ENCODE peak calls at places on chromosomes 1 and 21, in seven cellular contexts. W, R, H, Z, P, K and B are unnamed samples.

GRCh38 chr1:53590104-53590503 is 130.9 kb downstream of the DMRTB1 start:
- DNase-seq in W (no peak), R (no peak), H (no peak), Z (no peak), P (no peak), K (no peak), B (no peak)

GRCh38 chr1:93079685-93080141 is 630 bp downstream of the MTF2 start:
- DNase-seq in W (peak), R (no peak), H (no peak), Z (no peak), P (no peak), K (peak), B (no peak)

GRCh38 chr1:907611-908451 is 15.9 kb upstream of the SAMD11 start:
- DNase-seq in W (no peak), R (no peak), H (no peak), Z (no peak), P (no peak), K (peak), B (no peak)

GRCh38 chr1:181746224-181746623 is 262.9 kb downstream of the CACNA1E start:
- DNase-seq in W (no peak), R (no peak), H (no peak), Z (no peak), P (no peak), K (no peak), B (no peak)

GRCh38 chr1:36400825-36401601 is 3.3 kb upstream of the LSM10 start:
- DNase-seq in W (no peak), R (peak), H (peak), Z (peak), P (peak), K (peak), B (peak)

GRCh38 chr1:170669586-170670332 is 5.8 kb downstream of the PRRX1 start:
- DNase-seq in W (no peak), R (no peak), H (no peak), Z (no peak), P (no peak), K (no peak), B (no peak)

GRCh38 chr1:160058087-160058486 is 11.9 kb downstream of the KCNJ10 start:
- DNase-seq in W (no peak), R (no peak), H (peak), Z (peak), P (peak), K (no peak), B (peak)

GRCh38 chr1:152013664-152014237 is 20.1 kb upstream of the S100A10 start:
- DNase-seq in W (peak), R (no peak), H (peak), Z (peak), P (peak), K (no peak), B (peak)

GRCh38 chr21:36773111-36773510 is 74.2 kb downstream of the SIM2 start:
- DNase-seq in W (peak), R (peak), H (peak), Z (peak), P (peak), K (peak), B (peak)

GRCh38 chr1:245742891-245743290 is 588.1 kb downstream of the KIF26B start:
- DNase-seq in W (peak), R (peak), H (peak), Z (no peak), P (peak), K (no peak), B (peak)

GRCh38 chr1:18328803-18329202 is 151.9 kb upstream of the KLHDC7A start:
- DNase-seq in W (no peak), R (no peak), H (no peak), Z (no peak), P (no peak), K (no peak), B (no peak)

GRCh38 chr1:14842361-14842760 is 243.9 kb downstream of the KAZN start:
- DNase-seq in W (peak), R (no peak), H (no peak), Z (peak), P (peak), K (no peak), B (no peak)

GRCh38 chr1:11924334-11925195 is 1.7 kb downstream of the KIAA2013 start:
- DNase-seq in W (no peak), R (no peak), H (no peak), Z (no peak), P (no peak), K (no peak), B (no peak)

GRCh38 chr1:107529511-107530149 is 388.8 kb downstream of the NTNG1 start:
- DNase-seq in W (peak), R (peak), H (peak), Z (peak), P (peak), K (no peak), B (peak)

GRCh38 chr1:206896261-206896660 is 982 bp upstream of the IL24 start:
- DNase-seq in W (no peak), R (no peak), H (no peak), Z (no peak), P (no peak), K (no peak), B (peak)

GRCh38 chr1:30263888-30264671 is 459.3 kb downstream of the MATN1 start:
- DNase-seq in W (no peak), R (no peak), H (no peak), Z (no peak), P (no peak), K (no peak), B (no peak)

GRCh38 chr1:19878637-19878985 is 3.6 kb upstream of the OTUD3 start:
- DNase-seq in W (no peak), R (no peak), H (no peak), Z (no peak), P (no peak), K (no peak), B (no peak)

GRCh38 chr1:180778782-180779398 is 133.8 kb upstream of the KIAA1614 start:
- DNase-seq in W (no peak), R (no peak), H (no peak), Z (peak), P (no peak), K (no peak), B (no peak)

GRCh38 chr1:47883963-47884362 is 113.2 kb downstream of the TRABD2B start:
- DNase-seq in W (no peak), R (no peak), H (no peak), Z (no peak), P (no peak), K (no peak), B (no peak)

GRCh38 chr1:24341260-24341659 is 22.1 kb downstream of the GRHL3 start:
- DNase-seq in W (no peak), R (no peak), H (no peak), Z (no peak), P (no peak), K (no peak), B (no peak)

GRCh38 chr1:210790196-210790595 is 343.8 kb downstream of the KCNH1 start:
- DNase-seq in W (no peak), R (no peak), H (no peak), Z (no peak), P (no peak), K (no peak), B (no peak)

GRCh38 chr1:245168921-245169320 is 14.1 kb downstream of the KIF26B start:
- DNase-seq in W (no peak), R (no peak), H (no peak), Z (no peak), P (no peak), K (no peak), B (no peak)

GRCh38 chr1:59549903-59550302 is 253.0 kb downstream of the FGGY start:
- DNase-seq in W (no peak), R (peak), H (peak), Z (peak), P (no peak), K (no peak), B (peak)

GRCh38 chr21:35861656-35862055 is 198.7 kb downstream of the SETD4 start:
- DNase-seq in W (peak), R (peak), H (peak), Z (no peak), P (no peak), K (no peak), B (peak)

GRCh38 chr1:164561461-164561860 is 2.5 kb downstream of the PBX1 start:
- DNase-seq in W (peak), R (no peak), H (peak), Z (peak), P (no peak), K (no peak), B (no peak)

GRCh38 chr21:29657228-29657989 is 282.4 kb downstream of the GRIK1 start:
- DNase-seq in W (no peak), R (no peak), H (no peak), Z (no peak), P (no peak), K (no peak), B (no peak)

GRCh38 chr21:33478858-33479678 is 706 bp downstream of the TMEM50B start:
- DNase-seq in W (peak), R (no peak), H (peak), Z (peak), P (peak), K (no peak), B (peak)

GRCh38 chr21:42312626-42313104 is 2.5 kb downstream of the TFF3 start:
- DNase-seq in W (no peak), R (no peak), H (no peak), Z (no peak), P (no peak), K (no peak), B (no peak)

GRCh38 chr1:65002156-65002507 is 35.8 kb upstream of the JAK1 start:
- DNase-seq in W (no peak), R (no peak), H (no peak), Z (no peak), P (no peak), K (no peak), B (no peak)

GRCh38 chr1:99149952-99150351 is 114.3 kb upstream of the PLPPR4 start:
- DNase-seq in W (no peak), R (no peak), H (no peak), Z (no peak), P (no peak), K (no peak), B (no peak)

GRCh38 chr1:231954751-231955150 is 328.2 kb downstream of the DISC1 start:
- DNase-seq in W (no peak), R (no peak), H (no peak), Z (no peak), P (no peak), K (no peak), B (no peak)

GRCh38 chr1:43481481-43481880 is 27.8 kb upstream of the HYI start:
- DNase-seq in W (no peak), R (no peak), H (peak), Z (no peak), P (no peak), K (no peak), B (peak)

GRCh38 chr21:44510508-44511218 is 29.3 kb downstream of the KRTAP10-1 start:
- DNase-seq in W (no peak), R (no peak), H (peak), Z (peak), P (no peak), K (peak), B (peak)

GRCh38 chr1:15786581-15786980 is 20.9 kb downstream of the UQCRHL start:
- DNase-seq in W (peak), R (no peak), H (peak), Z (no peak), P (peak), K (no peak), B (peak)

GRCh38 chr1:21200767-21201166 is 24.1 kb upstream of the EIF4G3 start:
- DNase-seq in W (peak), R (no peak), H (peak), Z (peak), P (peak), K (no peak), B (peak)

GRCh38 chr1:226946285-226946684 is 6.2 kb downstream of the COQ8A start:
- DNase-seq in W (no peak), R (no peak), H (no peak), Z (no peak), P (no peak), K (no peak), B (no peak)
- H3K4me3 ChIP-seq in W (no peak), R (no peak), H (no peak), Z (no peak), P (no peak), K (no peak), B (no peak)

DNA sequence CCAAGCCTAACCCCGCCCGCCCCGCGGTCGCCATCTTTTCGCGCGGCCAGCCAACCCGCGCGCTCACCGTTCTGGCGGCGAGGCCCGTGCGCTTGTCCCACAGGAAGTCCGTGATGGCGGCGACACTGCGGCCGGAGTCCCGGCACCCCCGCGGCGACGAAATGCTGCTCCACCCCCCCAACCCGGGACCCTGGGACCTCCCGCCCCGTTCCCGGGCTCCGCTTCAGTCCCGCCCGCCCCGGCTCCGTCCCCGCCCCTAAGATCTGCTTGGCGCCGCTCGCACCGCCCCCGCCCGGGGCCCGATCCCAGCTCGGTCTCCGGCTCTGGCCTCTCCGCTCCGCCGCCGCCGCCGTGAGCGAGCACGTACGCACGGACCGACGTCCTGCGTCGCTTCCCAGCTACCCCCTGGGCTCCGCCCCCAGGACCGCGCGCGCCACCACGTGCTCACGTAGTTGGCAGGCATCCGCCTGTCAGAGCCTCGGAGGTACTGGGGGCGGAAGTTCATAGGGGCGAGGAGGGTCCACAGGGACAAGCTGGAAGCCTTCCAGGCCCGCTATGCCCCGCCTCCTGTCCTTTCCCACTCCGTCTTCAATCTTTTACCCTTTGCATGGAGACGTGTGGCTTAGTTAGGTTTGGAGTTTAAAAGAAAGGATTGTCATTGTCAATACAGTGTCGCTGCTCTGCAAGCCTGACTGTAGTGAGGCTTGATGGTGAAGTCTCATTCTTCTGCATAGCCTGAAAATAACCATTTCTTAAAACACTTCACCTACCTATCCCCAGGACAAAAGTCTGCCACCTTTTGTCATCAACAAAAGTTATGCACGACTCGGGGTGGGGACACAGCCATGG is at the start of gene CLK2:
- DNase-seq in W (peak), R (peak), H (peak), Z (peak), P (peak), K (peak), B (peak)
- TF ChIP-seq CTCF in W (no peak), R (no peak), H (no peak), Z (no peak), P (no peak), K (no peak), B (no peak)

DNA sequence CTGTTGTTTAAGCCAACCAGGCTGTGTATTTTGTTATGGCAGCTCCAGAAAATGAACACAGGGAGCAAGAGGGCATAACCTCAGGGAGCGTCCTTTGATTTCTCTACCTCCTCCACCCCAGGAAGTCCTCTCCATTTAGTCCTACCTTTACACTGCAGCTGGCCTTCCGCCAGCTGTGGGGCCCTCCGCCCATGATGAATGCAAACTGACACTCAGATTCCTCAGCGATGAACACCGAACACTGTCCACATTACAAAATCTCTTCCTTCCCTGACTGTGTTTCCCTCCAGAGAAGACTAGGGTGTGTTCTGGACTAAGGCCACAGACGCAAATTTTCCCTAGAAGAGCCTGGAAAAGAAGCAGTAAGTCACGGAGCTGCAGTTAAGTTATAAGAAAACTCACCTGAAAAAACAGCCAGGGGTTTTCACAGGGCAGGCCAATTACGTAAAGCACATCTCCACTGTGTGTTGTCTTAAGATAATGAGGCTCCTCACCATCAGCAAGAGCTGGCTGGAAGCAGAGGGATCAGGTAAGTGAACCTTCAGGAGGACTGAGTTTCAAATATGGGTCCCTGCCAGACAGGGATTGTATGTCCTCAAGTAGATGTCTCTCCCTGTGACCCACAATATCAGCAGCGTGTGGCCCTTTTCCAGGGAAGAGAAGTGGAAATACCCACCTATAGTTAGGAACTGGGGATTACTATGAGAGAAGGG is 46.3 kb upstream of the ATP1B1 start:
- DNase-seq in W (no peak), R (no peak), H (peak), Z (peak), P (no peak), K (no peak), B (no peak)
- H3K4me3 ChIP-seq in W (no peak), R (no peak), H (no peak), Z (no peak), P (no peak), K (no peak), B (no peak)

DNA sequence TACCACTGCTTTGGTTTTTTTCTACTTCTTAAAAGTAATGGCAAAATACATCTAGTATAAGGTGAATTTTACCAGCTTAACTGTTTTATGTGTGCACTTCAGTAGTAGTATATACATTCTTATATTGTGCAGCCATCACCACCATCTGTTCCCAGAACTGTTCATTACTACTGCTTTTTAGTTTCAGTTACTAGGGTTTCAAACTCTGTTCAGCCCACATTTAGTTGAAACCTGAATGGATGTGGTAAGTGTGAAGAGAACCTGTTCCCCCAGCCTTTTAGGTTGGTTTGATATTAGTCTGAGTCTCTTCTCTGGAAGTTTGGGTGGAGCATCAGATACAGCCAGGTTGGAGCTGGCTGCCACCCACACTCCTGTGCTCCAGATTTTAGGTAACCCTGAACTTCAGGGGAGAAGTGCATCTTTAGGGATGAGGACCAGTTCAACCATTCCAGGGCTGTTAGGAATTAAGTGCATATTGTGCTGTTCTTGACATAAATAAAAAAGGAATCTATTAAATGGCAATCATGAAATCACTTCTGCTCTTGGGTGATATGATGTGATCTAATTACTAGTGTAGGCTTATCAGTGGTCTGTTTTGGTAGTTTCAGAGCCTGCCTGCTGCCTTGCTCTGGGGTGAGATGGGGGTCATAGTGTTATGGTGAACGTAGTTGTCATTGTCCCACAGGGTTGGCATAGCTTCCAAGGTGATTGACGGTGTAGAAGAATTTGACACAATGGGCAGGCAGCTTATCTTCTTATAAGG is 32.1 kb downstream of the URB2 start:
- DNase-seq in W (no peak), R (no peak), H (no peak), Z (no peak), P (no peak), K (no peak), B (no peak)
- TF ChIP-seq CTCF in W (no peak), R (no peak), H (no peak), Z (no peak), P (no peak), K (no peak), B (no peak)

DNA sequence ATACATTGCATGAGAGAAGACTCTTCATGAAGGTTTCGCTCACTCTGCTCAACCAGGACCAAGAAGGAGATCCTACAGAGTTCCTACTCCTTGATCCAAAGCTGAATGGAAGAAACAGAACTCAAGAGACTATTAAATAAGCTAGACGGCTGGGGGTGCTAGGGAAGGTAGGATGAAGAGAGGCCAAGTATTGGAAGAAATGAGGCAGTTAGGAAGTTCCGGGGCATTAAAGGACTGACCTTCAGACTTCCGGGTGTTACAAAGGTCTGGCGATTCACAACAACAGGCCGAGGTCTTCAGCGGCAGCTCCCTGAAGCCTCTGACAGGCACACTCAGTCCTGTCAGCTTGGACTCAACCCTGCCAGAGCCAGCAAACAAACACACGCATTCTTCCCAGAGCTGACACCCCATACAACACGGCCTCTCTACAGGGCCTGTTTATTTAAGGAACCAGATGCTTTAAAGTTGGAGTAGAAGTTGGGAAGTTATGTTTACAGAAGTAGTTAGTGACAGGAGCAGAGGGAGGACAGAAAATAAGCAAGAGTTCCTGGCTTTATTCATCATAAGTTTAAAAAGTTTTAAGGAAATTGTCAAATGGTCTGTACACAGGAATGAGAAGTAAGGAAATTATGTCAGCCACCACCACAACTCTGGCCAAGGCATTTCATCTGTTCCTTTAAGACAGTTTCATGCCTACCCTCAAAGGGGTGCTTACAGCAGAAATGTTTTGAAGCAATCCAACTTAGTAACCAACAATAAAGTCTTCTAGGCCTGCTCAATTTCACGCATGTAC is 4.7 kb downstream of the SORT1 start:
- DNase-seq in W (peak), R (no peak), H (no peak), Z (peak), P (peak), K (peak), B (peak)
- H3K4me3 ChIP-seq in W (no peak), R (no peak), H (no peak), Z (peak), P (peak), K (no peak), B (peak)

GRCh38 chr1:203628185-203628996 is 1.8 kb downstream of the ATP2B4 start:
- DNase-seq in W (peak), R (no peak), H (peak), Z (peak), P (peak), K (no peak), B (peak)
- TF ChIP-seq CTCF in W (peak), R (peak), H (peak), Z (peak), P (peak), K (peak), B (peak)

GRCh38 chr1:100629391-100629790 is 90.2 kb upstream of the VCAM1 start:
- DNase-seq in W (peak), R (no peak), H (peak), Z (peak), P (peak), K (no peak), B (peak)
- H3K4me3 ChIP-seq in W (no peak), R (no peak), H (no peak), Z (no peak), P (no peak), K (no peak), B (no peak)

GRCh38 chr1:13807213-13807612 is 107.2 kb downstream of the PRDM2 start:
- DNase-seq in W (no peak), R (no peak), H (peak), Z (peak), P (no peak), K (peak), B (peak)
- TF ChIP-seq CTCF in W (no peak), R (peak), H (peak), Z (peak), P (peak), K (peak), B (peak)

GRCh38 chr1:183882328-183883167 is 77.6 kb downstream of the RGL1 start:
- DNase-seq in W (no peak), R (no peak), H (no peak), Z (peak), P (no peak), K (no peak), B (no peak)
- H3K4me3 ChIP-seq in W (no peak), R (no peak), H (no peak), Z (no peak), P (no peak), K (no peak), B (no peak)